ENCODE peak calls at places on chromosomes 16 and 17, in seven cellular contexts. S, X, W, O, R, M and F are unnamed samples.

GRCh38 chr17:17784599-17785264 is 52.1 kb downstream of the SREBF1 start:
- DNase-seq in M (no peak), S (no peak), O (peak; percentile 48), X (no peak), R (no peak), W (no peak), F (peak; percentile 69)

GRCh38 chr17:9120471-9120870 is 99.2 kb downstream of the NTN1 start:
- DNase-seq in O (peak; percentile 50), X (no peak), W (peak; percentile 21), R (no peak), S (no peak), M (no peak), F (peak; percentile 19)

GRCh38 chr17:42518046-42518754 is 17.8 kb upstream of the NAGLU start:
- DNase-seq in S (peak; percentile 99), X (peak; percentile 99), O (no peak), R (peak; percentile 88), W (no peak), M (peak; percentile 84), F (peak; percentile 92)

GRCh38 chr16:58027341-58028167 is 2.0 kb downstream of the MMP15 start:
- DNase-seq in X (no peak), O (peak; percentile 37), S (peak; percentile 22), M (no peak), W (no peak), R (peak; percentile 72), F (peak; percentile 74)

GRCh38 chr17:72187544-72187943 is 66.7 kb downstream of the SOX9 start:
- DNase-seq in M (peak; percentile 65), X (peak; percentile 56), R (no peak), W (no peak), O (no peak), S (no peak), F (no peak)

GRCh38 chr17:48550313-48551205 is 5.7 kb upstream of the HOXB2 start:
- DNase-seq in S (no peak), O (no peak), M (no peak), W (no peak), X (no peak), R (no peak), F (no peak)

GRCh38 chr17:41864498-41864836 is 756 bp downstream of the KLHL11 start:
- DNase-seq in M (no peak), W (no peak), X (no peak), O (no peak), S (peak; percentile 9), R (peak; percentile 35), F (no peak)

GRCh38 chr16:14307059-14307531 is 236.0 kb downstream of the MRTFB start:
- DNase-seq in X (no peak), W (no peak), R (no peak), M (no peak), S (no peak), O (no peak), F (no peak)

GRCh38 chr16:85612191-85612800 is 826 bp upstream of the GSE1 start:
- DNase-seq in X (peak; percentile 91), R (peak; percentile 98), M (peak; percentile 80), S (peak; percentile 95), W (peak; percentile 40), O (peak; percentile 50), F (peak; percentile 97)

GRCh38 chr16:52471650-52472370 is 75.1 kb downstream of the TOX3 start:
- DNase-seq in X (no peak), O (no peak), R (no peak), S (no peak), M (no peak), W (no peak), F (no peak)

GRCh38 chr16:9970796-9971195 is 211.4 kb downstream of the GRIN2A start:
- DNase-seq in X (no peak), W (no peak), S (no peak), M (no peak), R (no peak), O (no peak), F (no peak)

GRCh38 chr16:12225816-12226480 is 249.4 kb downstream of the SNX29 start:
- DNase-seq in X (no peak), M (no peak), R (no peak), O (no peak), W (no peak), S (peak; percentile 24), F (no peak)

GRCh38 chr17:81901167-81902022 is 643 bp upstream of the NPB start:
- DNase-seq in W (no peak), O (no peak), R (no peak), S (no peak), X (no peak), M (no peak), F (no peak)

GRCh38 chr17:5702951-5703510 is 118.7 kb upstream of the NLRP1 start:
- DNase-seq in R (no peak), M (no peak), S (no peak), W (no peak), O (no peak), X (no peak), F (no peak)

GRCh38 chr16:53768593-53768992 is 64.6 kb downstream of the FTO start:
- DNase-seq in S (peak; percentile 97), R (peak; percentile 50), O (no peak), W (peak; percentile 20), M (no peak), X (peak; percentile 81), F (peak; percentile 39)

GRCh38 chr17:66952031-66952524 is 12.4 kb upstream of the CACNG4 start:
- DNase-seq in R (peak; percentile 96), X (no peak), W (no peak), S (peak; percentile 92), O (no peak), M (no peak), F (peak; percentile 73)